ENCODE peak calls at places on chromosomes 16 and 17, in eight cellular contexts. X is activated CD8-positive, alpha-beta T cell treated with anti-CD3 and anti-CD28 coated beads, Interleukin-2, amount 10 ng/mL, durations not matched to agents 7 days and 5 days; F is hypothalamus; Y is EH; H is cardiac fibroblast; I is H9; U is activated T-helper 1 cell treated with anti-CD3 and anti-CD28 coated beads, Interleukin-2, amount 50 U/mL, for 16 hours; T is T1000. P is an unnamed sample.

GRCh38 chr16:75053791-75054555 is 55.1 kb downstream of the ZNRF1 start:
- DNase-seq in X (no peak), F (peak; percentile 52), Y (peak; percentile 16), H (no peak), I (no peak), U (no peak), T (no peak), P (no peak)

GRCh38 chr16:88967800-88968588 is 9.0 kb downstream of the CBFA2T3 start:
- DNase-seq in X (peak; percentile 37), F (no peak), Y (no peak), H (no peak), I (no peak), U (no peak), T (no peak), P (no peak)

GRCh38 chr17:57294629-57295501 is 38.5 kb downstream of the MSI2 start:
- DNase-seq in X (peak; percentile 53), F (no peak), Y (peak; percentile 66), H (no peak), I (no peak), U (no peak), T (no peak), P (no peak)

GRCh38 chr17:9729034-9729650 is 62.2 kb downstream of the DHRS7C start:
- DNase-seq in X (peak; percentile 32), F (no peak), Y (peak; percentile 55), H (peak; percentile 51), I (no peak), U (no peak), T (no peak), P (peak; percentile 34)

GRCh38 chr16:21650517-21650916 is 1.9 kb downstream of the IGSF6 start:
- DNase-seq in X (no peak), F (no peak), Y (no peak), H (peak; percentile 46), I (no peak), U (no peak), T (no peak), P (no peak)

GRCh38 chr17:81927145-81927652 is 336 bp downstream of the MAFG start:
- DNase-seq in X (no peak), F (no peak), Y (no peak), H (no peak), I (no peak), U (no peak), T (no peak), P (no peak)

GRCh38 chr17:67276075-67276474 is 31.1 kb upstream of the HELZ start:
- DNase-seq in X (no peak), F (no peak), Y (no peak), H (no peak), I (peak; percentile 84), U (no peak), T (no peak), P (no peak)

GRCh38 chr17:8935194-8935593 is 30.3 kb downstream of the PIK3R5 start:
- DNase-seq in X (peak; percentile 69), F (no peak), Y (no peak), H (peak; percentile 38), I (peak; percentile 34), U (peak; percentile 50), T (no peak), P (peak; percentile 35)

GRCh38 chr17:39738568-39738901 is 797 bp downstream of the GRB7 start:
- DNase-seq in X (peak; percentile 57), F (no peak), Y (no peak), H (no peak), I (peak; percentile 75), U (no peak), T (no peak), P (peak; percentile 69)

GRCh38 chr16:4796982-4797804 is 2.0 kb downstream of the SMIM22 start:
- DNase-seq in X (no peak), F (no peak), Y (no peak), H (no peak), I (no peak), U (no peak), T (no peak), P (no peak)

GRCh38 chr17:43988301-43988700 is 16.1 kb upstream of the NAGS start:
- DNase-seq in X (no peak), F (no peak), Y (no peak), H (no peak), I (no peak), U (no peak), T (no peak), P (no peak)

GRCh38 chr17:79922161-79922569 is 82.9 kb upstream of the CBX4 start:
- DNase-seq in X (no peak), F (no peak), Y (no peak), H (no peak), I (no peak), U (no peak), T (no peak), P (no peak)

GRCh38 chr17:50584749-50585148 is 24.2 kb downstream of the CACNA1G start:
- DNase-seq in X (no peak), F (no peak), Y (no peak), H (no peak), I (no peak), U (no peak), T (no peak), P (no peak)

GRCh38 chr17:28973414-28973813 is 22.1 kb upstream of the PHF12 start:
- DNase-seq in X (no peak), F (peak; percentile 43), Y (peak; percentile 90), H (peak; percentile 14), I (no peak), U (no peak), T (no peak), P (no peak)

GRCh38 chr16:20886320-20886719 is 13.8 kb downstream of the DCUN1D3 start:
- DNase-seq in X (no peak), F (no peak), Y (no peak), H (no peak), I (no peak), U (no peak), T (no peak), P (no peak)

GRCh38 chr17:80615311-80615710 is 70.7 kb downstream of the RPTOR start:
- DNase-seq in X (no peak), F (no peak), Y (no peak), H (no peak), I (no peak), U (no peak), T (no peak), P (no peak)

GRCh38 chr16:8571061-8571596 is 19.2 kb downstream of the TMEM114 start:
- DNase-seq in X (no peak), F (no peak), Y (peak; percentile 74), H (peak; percentile 62), I (no peak), U (no peak), T (no peak), P (no peak)